ENCODE peak calls at places on chromosomes 6 and 20, in ten cellular contexts. N is brain pericyte, Q is left cardiac atrium, M is fibroblast of villous mesenchyme, O is caudate nucleus, D is EL, A is psoas muscle, E is NCI-H1694 treated with DMSO at 0.1 percent for 48 hours, H is T-helper 17 cell, Z is NAMALWA. C is an unnamed sample.

GRCh38 chr6:123333000-123333756 is 303.6 kb downstream of the TRDN start:
- DNase-seq in N (no peak), Q (no peak), M (peak; percentile 0), O (no peak), D (no peak), A (no peak), E (no peak), H (no peak), Z (no peak), C (no peak)

GRCh38 chr20:34988176-34988540 is 32.5 kb downstream of the MYH7B start:
- DNase-seq in N (no peak), Q (no peak), M (no peak), O (no peak), D (no peak), A (no peak), E (no peak), H (no peak), Z (no peak), C (no peak)

GRCh38 chr6:24228681-24229255 is 102.8 kb downstream of the NRSN1 start:
- DNase-seq in N (no peak), Q (no peak), M (peak; percentile 88), O (no peak), D (peak; percentile 80), A (no peak), E (peak; percentile 2), H (no peak), Z (no peak), C (peak; percentile 7)

GRCh38 chr20:45269056-45269455 is 14.7 kb upstream of the SLPI start:
- DNase-seq in N (no peak), Q (no peak), M (no peak), O (no peak), D (no peak), A (no peak), E (no peak), H (no peak), Z (no peak), C (no peak)

GRCh38 chr20:32560989-32561830 is 23.9 kb downstream of the NOL4L start:
- DNase-seq in N (no peak), Q (no peak), M (no peak), O (no peak), D (no peak), A (no peak), E (no peak), H (no peak), Z (no peak), C (no peak)

GRCh38 chr6:82410151-82410621 is 46.6 kb downstream of the TPBG start:
- DNase-seq in N (peak; percentile 78), Q (no peak), M (peak; percentile 80), O (no peak), D (peak; percentile 62), A (no peak), E (no peak), H (no peak), Z (no peak), C (peak; percentile 77)

GRCh38 chr6:115891704-115892225 is 168.9 kb downstream of the FRK start:
- DNase-seq in N (no peak), Q (no peak), M (no peak), O (no peak), D (no peak), A (no peak), E (no peak), H (no peak), Z (no peak), C (no peak)

GRCh38 chr6:48978016-48978415 is 485.0 kb downstream of the MMUT start:
- DNase-seq in N (no peak), Q (no peak), M (no peak), O (no peak), D (no peak), A (no peak), E (no peak), H (no peak), Z (no peak), C (no peak)

GRCh38 chr20:17504898-17505663 is 26.1 kb downstream of the BFSP1 start:
- DNase-seq in N (peak; percentile 15), Q (peak; percentile 78), M (peak; percentile 74), O (no peak), D (peak; percentile 62), A (peak; percentile 49), E (peak; percentile 43), H (peak; percentile 31), Z (peak; percentile 82), C (peak; percentile 17)

GRCh38 chr6:116073765-116074450 is 13.2 kb upstream of the FRK start:
- DNase-seq in N (no peak), Q (no peak), M (peak; percentile 73), O (no peak), D (peak; percentile 66), A (no peak), E (no peak), H (no peak), Z (no peak), C (no peak)

GRCh38 chr6:131383421-131384411 is 189.3 kb upstream of the ARG1 start:
- DNase-seq in N (no peak), Q (no peak), M (no peak), O (no peak), D (peak; percentile 25), A (no peak), E (no peak), H (no peak), Z (no peak), C (no peak)

GRCh38 chr6:139925894-139926641 is 551.6 kb upstream of the CITED2 start:
- DNase-seq in N (peak; percentile 80), Q (no peak), M (peak; percentile 81), O (no peak), D (peak; percentile 87), A (no peak), E (peak; percentile 55), H (no peak), Z (no peak), C (peak; percentile 73)

GRCh38 chr6:149268146-149268545 is 49.4 kb upstream of the TAB2 start:
- DNase-seq in N (no peak), Q (no peak), M (no peak), O (no peak), D (no peak), A (no peak), E (no peak), H (no peak), Z (no peak), C (no peak)

GRCh38 chr20:47929368-47930115 is 144.3 kb upstream of the SULF2 start:
- DNase-seq in N (no peak), Q (no peak), M (peak; percentile 38), O (no peak), D (peak; percentile 61), A (no peak), E (peak; percentile 58), H (no peak), Z (no peak), C (no peak)

GRCh38 chr20:33811763-33812672 is 870 bp downstream of the CHMP4B start:
- DNase-seq in N (peak; percentile 42), Q (peak; percentile 78), M (peak; percentile 92), O (no peak), D (peak; percentile 91), A (peak; percentile 74), E (no peak), H (no peak), Z (peak; percentile 69), C (peak; percentile 52)

GRCh38 chr6:32131439-32131948 is 1.4 kb upstream of the FKBPL start:
- DNase-seq in N (no peak), Q (no peak), M (no peak), O (no peak), D (no peak), A (no peak), E (no peak), H (no peak), Z (no peak), C (no peak)

GRCh38 chr6:1363298-1363697 is 26.1 kb upstream of the FOXF2 start:
- DNase-seq in N (no peak), Q (no peak), M (no peak), O (no peak), D (no peak), A (no peak), E (no peak), H (no peak), Z (no peak), C (no peak)

GRCh38 chr6:170052991-170053821 is 237.7 kb downstream of the DLL1 start:
- DNase-seq in N (no peak), Q (peak; percentile 12), M (no peak), O (no peak), D (no peak), A (no peak), E (no peak), H (no peak), Z (no peak), C (no peak)

GRCh38 chr6:145345094-145345493 is 390.2 kb downstream of the EPM2A start:
- DNase-seq in N (no peak), Q (no peak), M (no peak), O (no peak), D (peak; percentile 13), A (no peak), E (no peak), H (no peak), Z (no peak), C (no peak)

GRCh38 chr6:155186052-155186658 is 77.7 kb upstream of the CLDN20 start:
- DNase-seq in N (no peak), Q (no peak), M (no peak), O (no peak), D (no peak), A (no peak), E (no peak), H (no peak), Z (no peak), C (no peak)

GRCh38 chr6:131657630-131658111 is 20.6 kb downstream of the ENPP3 start:
- DNase-seq in N (no peak), Q (no peak), M (peak; percentile 60), O (no peak), D (peak; percentile 56), A (no peak), E (no peak), H (no peak), Z (no peak), C (no peak)

GRCh38 chr20:33015114-33015491 is 7.6 kb downstream of the BPIFB2 start:
- DNase-seq in N (no peak), Q (no peak), M (no peak), O (no peak), D (no peak), A (no peak), E (no peak), H (no peak), Z (no peak), C (no peak)

GRCh38 chr6:132190097-132190814 is 211.0 kb downstream of the MOXD1 start:
- DNase-seq in N (no peak), Q (no peak), M (peak; percentile 85), O (no peak), D (peak; percentile 75), A (no peak), E (no peak), H (no peak), Z (no peak), C (no peak)

GRCh38 chr6:33144373-33144772 is 47.9 kb downstream of the COL11A2 start:
- DNase-seq in N (no peak), Q (no peak), M (no peak), O (no peak), D (no peak), A (no peak), E (no peak), H (no peak), Z (no peak), C (no peak)

GRCh38 chr6:1016329-1017302 is 295.3 kb upstream of the FOXQ1 start:
- DNase-seq in N (no peak), Q (no peak), M (no peak), O (no peak), D (no peak), A (no peak), E (no peak), H (no peak), Z (no peak), C (no peak)

GRCh38 chr20:2468581-2469407 is 1.8 kb downstream of the SNRPB start:
- DNase-seq in N (no peak), Q (no peak), M (peak; percentile 33), O (no peak), D (no peak), A (no peak), E (no peak), H (no peak), Z (no peak), C (no peak)

GRCh38 chr6:19719691-19720127 is 117.5 kb upstream of the ID4 start:
- DNase-seq in N (no peak), Q (no peak), M (peak; percentile 44), O (no peak), D (peak; percentile 72), A (no peak), E (peak; percentile 75), H (no peak), Z (no peak), C (no peak)

GRCh38 chr6:78701407-78701806 is 165.9 kb upstream of the IRAK1BP1 start:
- DNase-seq in N (no peak), Q (no peak), M (no peak), O (no peak), D (peak; percentile 62), A (no peak), E (no peak), H (no peak), Z (no peak), C (no peak)

C was measured in smooth muscle cell of the brain vasculature.